ENCODE peak calls at places on chromosomes 4 and X, in five cellular contexts. One of them, this sample, is unnamed.

GRCh38 chrX:39869846-39870601 is 227.7 kb downstream of the BCOR start:
- DNase-seq in cardiac fibroblast: peak
- DNase-seq in SK-N-SH: no peak
- DNase-seq in AG09319: no peak
- DNase-seq in foreskin fibroblast: peak
- DNase-seq in this sample: no peak

GRCh38 chrX:110218591-110218990 is 99.3 kb downstream of the AMMECR1 start:
- DNase-seq in cardiac fibroblast: peak
- DNase-seq in SK-N-SH: no peak
- DNase-seq in AG09319: no peak
- DNase-seq in foreskin fibroblast: peak
- DNase-seq in this sample: no peak

GRCh38 chr4:150217192-150217591 is 138.9 kb downstream of the DCLK2 start:
- DNase-seq in cardiac fibroblast: peak
- DNase-seq in SK-N-SH: no peak
- DNase-seq in AG09319: peak
- DNase-seq in foreskin fibroblast: peak
- DNase-seq in this sample: peak

GRCh38 chr4:172099376-172099775 is 286.2 kb downstream of the GALNTL6 start:
- DNase-seq in cardiac fibroblast: no peak
- DNase-seq in SK-N-SH: no peak
- DNase-seq in AG09319: no peak
- DNase-seq in foreskin fibroblast: no peak
- DNase-seq in this sample: no peak

GRCh38 chrX:155745792-155746191 is 133.0 kb upstream of the TMLHE start:
- DNase-seq in cardiac fibroblast: peak
- DNase-seq in SK-N-SH: no peak
- DNase-seq in AG09319: no peak
- DNase-seq in foreskin fibroblast: no peak
- DNase-seq in this sample: no peak

GRCh38 chrX:144637731-144638130 is 609.6 kb upstream of the SPANXN1 start:
- DNase-seq in cardiac fibroblast: no peak
- DNase-seq in SK-N-SH: no peak
- DNase-seq in AG09319: no peak
- DNase-seq in foreskin fibroblast: no peak
- DNase-seq in this sample: peak

GRCh38 chr4:140357868-140358267 is 15.6 kb upstream of the SCOC start:
- DNase-seq in cardiac fibroblast: no peak
- DNase-seq in SK-N-SH: no peak
- DNase-seq in AG09319: no peak
- DNase-seq in foreskin fibroblast: no peak
- DNase-seq in this sample: no peak

GRCh38 chr4:3715251-3716033 is 50.7 kb upstream of the ADRA2C start:
- DNase-seq in cardiac fibroblast: no peak
- DNase-seq in SK-N-SH: no peak
- DNase-seq in AG09319: no peak
- DNase-seq in foreskin fibroblast: no peak
- DNase-seq in this sample: no peak

DNA sequence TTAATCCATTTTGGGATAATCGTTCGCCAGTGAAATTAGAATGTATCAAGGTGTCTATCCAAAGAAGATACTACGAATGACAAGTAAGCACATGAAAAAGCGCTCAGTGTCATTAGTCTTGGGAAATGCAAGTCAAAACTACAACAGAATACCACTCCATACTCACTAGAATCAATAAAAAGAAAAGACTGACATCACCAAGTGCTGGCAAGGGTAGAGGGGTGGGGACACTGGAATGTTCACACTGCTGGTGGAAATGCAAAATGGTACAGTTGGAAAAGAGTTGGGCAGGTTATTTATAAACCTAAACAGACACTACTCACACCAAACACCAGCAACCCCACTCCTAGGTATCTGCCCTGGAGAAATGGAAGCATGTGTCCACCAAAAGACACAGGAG is 11.2 kb downstream of the WDR1 start:
- DNase-seq in cardiac fibroblast: no peak
- DNase-seq in SK-N-SH: no peak
- DNase-seq in AG09319: no peak
- DNase-seq in foreskin fibroblast: no peak
- DNase-seq in this sample: no peak
- TF ChIP-seq CTCF in cardiac fibroblast: no peak
- TF ChIP-seq CTCF in SK-N-SH: no peak
- TF ChIP-seq CTCF in AG09319: no peak
- TF ChIP-seq CTCF in foreskin fibroblast: no peak
- TF ChIP-seq CTCF in this sample: no peak

GRCh38 chr4:108030332-108030731 is 40.6 kb downstream of the HADH start:
- DNase-seq in cardiac fibroblast: peak
- DNase-seq in SK-N-SH: peak
- DNase-seq in AG09319: no peak
- DNase-seq in foreskin fibroblast: peak
- DNase-seq in this sample: peak
- TF ChIP-seq CTCF in cardiac fibroblast: peak
- TF ChIP-seq CTCF in SK-N-SH: peak
- TF ChIP-seq CTCF in AG09319: peak
- TF ChIP-seq CTCF in foreskin fibroblast: peak
- TF ChIP-seq CTCF in this sample: peak

GRCh38 chr4:25172964-25173917 is 13.0 kb upstream of the SEPSECS start:
- DNase-seq in cardiac fibroblast: peak
- DNase-seq in SK-N-SH: no peak
- DNase-seq in AG09319: peak
- DNase-seq in foreskin fibroblast: peak
- DNase-seq in this sample: peak
- TF ChIP-seq CTCF in cardiac fibroblast: no peak
- TF ChIP-seq CTCF in SK-N-SH: peak
- TF ChIP-seq CTCF in AG09319: no peak
- TF ChIP-seq CTCF in foreskin fibroblast: no peak
- TF ChIP-seq CTCF in this sample: no peak

DNA sequence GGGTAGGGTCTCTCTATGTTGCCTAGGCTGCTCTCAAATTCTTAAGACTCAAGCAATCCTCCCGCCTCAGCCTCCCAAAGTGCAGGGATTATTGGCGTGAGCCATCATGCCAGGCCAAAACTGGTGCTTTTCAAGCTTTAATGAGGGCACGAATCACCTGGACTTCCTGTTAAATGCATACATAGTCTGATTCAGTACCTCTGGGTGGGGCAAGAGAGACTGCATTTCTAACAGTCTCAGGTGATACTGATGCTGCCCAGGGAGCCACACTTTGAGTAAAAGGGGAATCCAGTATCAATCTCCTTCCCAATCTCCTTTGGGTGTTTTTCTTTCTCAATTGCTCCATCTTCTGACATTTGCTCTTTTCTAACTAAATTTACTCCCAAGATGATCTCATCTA is 96.5 kb downstream of the SH3RF1 start:
- DNase-seq in cardiac fibroblast: no peak
- DNase-seq in SK-N-SH: no peak
- DNase-seq in AG09319: no peak
- DNase-seq in foreskin fibroblast: no peak
- DNase-seq in this sample: no peak
- TF ChIP-seq CTCF in cardiac fibroblast: no peak
- TF ChIP-seq CTCF in SK-N-SH: no peak
- TF ChIP-seq CTCF in AG09319: no peak
- TF ChIP-seq CTCF in foreskin fibroblast: no peak
- TF ChIP-seq CTCF in this sample: no peak

GRCh38 chr4:56433280-56433679 is 2.1 kb downstream of the PPAT start:
- DNase-seq in cardiac fibroblast: no peak
- DNase-seq in SK-N-SH: no peak
- DNase-seq in AG09319: no peak
- DNase-seq in foreskin fibroblast: no peak
- DNase-seq in this sample: no peak

GRCh38 chr4:56430203-56430602 is 5.2 kb downstream of the PPAT start:
- DNase-seq in cardiac fibroblast: no peak
- DNase-seq in SK-N-SH: no peak
- DNase-seq in AG09319: no peak
- DNase-seq in foreskin fibroblast: no peak
- DNase-seq in this sample: no peak

GRCh38 chr4:56435748-56436442 is at the start of gene PAICS:
- DNase-seq in cardiac fibroblast: peak
- DNase-seq in SK-N-SH: peak
- DNase-seq in AG09319: peak
- DNase-seq in foreskin fibroblast: peak
- DNase-seq in this sample: peak

GRCh38 chr4:56434599-56435000 is 815 bp downstream of the PPAT start:
- DNase-seq in cardiac fibroblast: peak
- DNase-seq in SK-N-SH: no peak
- DNase-seq in AG09319: no peak
- DNase-seq in foreskin fibroblast: peak
- DNase-seq in this sample: no peak

DNA sequence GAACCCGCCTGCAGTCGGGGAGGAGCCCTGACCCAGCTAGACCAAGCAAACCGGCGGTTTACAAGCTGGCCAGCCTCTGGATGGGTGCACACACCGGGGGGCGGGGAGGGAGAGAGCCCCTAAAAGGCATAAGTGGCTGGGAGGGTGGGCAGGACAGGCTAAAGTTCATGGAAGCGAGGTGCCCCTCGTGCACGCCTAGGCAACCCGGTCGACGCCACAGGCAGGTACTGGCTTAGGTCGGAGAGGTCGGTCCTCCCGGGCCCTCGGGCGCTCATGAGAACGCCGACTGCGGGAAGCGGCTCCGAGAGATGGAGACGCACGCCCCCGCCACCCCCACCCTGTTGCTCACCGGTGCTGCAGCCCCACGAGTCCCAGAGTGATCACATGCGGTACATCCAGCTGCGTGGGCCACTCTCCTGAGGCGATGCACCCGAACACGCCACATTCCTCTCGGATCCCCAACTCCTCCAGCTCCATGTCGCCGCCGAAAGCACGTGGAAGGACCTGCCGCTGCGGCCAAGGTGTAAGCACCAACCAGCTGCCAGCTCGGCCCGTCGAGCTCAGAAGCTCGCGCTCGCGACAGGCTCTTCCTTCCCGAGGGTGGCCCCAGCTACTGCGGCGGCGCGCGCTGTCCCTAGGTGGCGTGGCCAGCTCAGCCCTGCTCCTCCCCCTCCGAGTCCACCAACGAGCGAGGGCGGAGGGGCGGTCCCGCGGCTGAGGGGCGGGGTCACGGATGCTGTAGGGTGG is at the start of gene PPAT:
- DNase-seq in cardiac fibroblast: peak
- DNase-seq in SK-N-SH: peak
- DNase-seq in AG09319: peak
- DNase-seq in foreskin fibroblast: peak
- DNase-seq in this sample: peak
- TF ChIP-seq CTCF in cardiac fibroblast: no peak
- TF ChIP-seq CTCF in SK-N-SH: no peak
- TF ChIP-seq CTCF in AG09319: peak
- TF ChIP-seq CTCF in foreskin fibroblast: peak
- TF ChIP-seq CTCF in this sample: peak

This sample was measured in astrocyte of the cerebellum.